ENCODE peak calls at places on chromosomes 13 and 19, in six cellular contexts. One of them, this sample, is unnamed.

GRCh38 chr13:37495046-37495445 is 103.5 kb downstream of the POSTN start:
- DNase-seq in pancreas: no peak
- DNase-seq in fibroblast of lung: no peak
- DNase-seq in A549: no peak
- DNase-seq in osteoblast: peak
- DNase-seq in tibial nerve: no peak
- DNase-seq in this sample: no peak

GRCh38 chr19:29525901-29526729 is at the start of gene VSTM2B:
- DNase-seq in pancreas: peak
- DNase-seq in fibroblast of lung: no peak
- DNase-seq in A549: no peak
- DNase-seq in osteoblast: peak
- DNase-seq in tibial nerve: no peak
- DNase-seq in this sample: no peak

GRCh38 chr19:48393559-48394330 is at the start of gene GRIN2D:
- DNase-seq in pancreas: peak
- DNase-seq in fibroblast of lung: peak
- DNase-seq in A549: peak
- DNase-seq in osteoblast: peak
- DNase-seq in tibial nerve: no peak
- DNase-seq in this sample: no peak

GRCh38 chr13:107462501-107462900 is 752.8 kb downstream of the LIG4 start:
- DNase-seq in pancreas: no peak
- DNase-seq in fibroblast of lung: peak
- DNase-seq in A549: no peak
- DNase-seq in osteoblast: no peak
- DNase-seq in tibial nerve: no peak
- DNase-seq in this sample: no peak

GRCh38 chr19:58476498-58477015 is 405 bp downstream of the ZNF446 start:
- DNase-seq in pancreas: no peak
- DNase-seq in fibroblast of lung: no peak
- DNase-seq in A549: peak
- DNase-seq in osteoblast: no peak
- DNase-seq in tibial nerve: no peak
- DNase-seq in this sample: no peak

GRCh38 chr13:37417042-37417441 is 181.5 kb downstream of the POSTN start:
- DNase-seq in pancreas: no peak
- DNase-seq in fibroblast of lung: peak
- DNase-seq in A549: no peak
- DNase-seq in osteoblast: peak
- DNase-seq in tibial nerve: no peak
- DNase-seq in this sample: no peak

GRCh38 chr13:80276371-80277289 is 64.3 kb downstream of the SPRY2 start:
- DNase-seq in pancreas: no peak
- DNase-seq in fibroblast of lung: no peak
- DNase-seq in A549: no peak
- DNase-seq in osteoblast: peak
- DNase-seq in tibial nerve: peak
- DNase-seq in this sample: peak

GRCh38 chr13:40632915-40633314 is 33.5 kb downstream of the FOXO1 start:
- DNase-seq in pancreas: no peak
- DNase-seq in fibroblast of lung: no peak
- DNase-seq in A549: no peak
- DNase-seq in osteoblast: no peak
- DNase-seq in tibial nerve: no peak
- DNase-seq in this sample: no peak

GRCh38 chr19:18065173-18065495 is 21.6 kb downstream of the IL12RB1 start:
- DNase-seq in pancreas: no peak
- DNase-seq in fibroblast of lung: no peak
- DNase-seq in A549: no peak
- DNase-seq in osteoblast: no peak
- DNase-seq in tibial nerve: no peak
- DNase-seq in this sample: no peak

GRCh38 chr19:48962029-48962848 is 2.9 kb upstream of the FTL start:
- DNase-seq in pancreas: no peak
- DNase-seq in fibroblast of lung: peak
- DNase-seq in A549: peak
- DNase-seq in osteoblast: peak
- DNase-seq in tibial nerve: peak
- DNase-seq in this sample: no peak

GRCh38 chr19:19171821-19172532 is 1.9 kb upstream of the MEF2B start:
- DNase-seq in pancreas: no peak
- DNase-seq in fibroblast of lung: peak
- DNase-seq in A549: no peak
- DNase-seq in osteoblast: peak
- DNase-seq in tibial nerve: no peak
- DNase-seq in this sample: no peak

GRCh38 chr13:92573467-92574057 is 653.0 kb upstream of the GPC6 start:
- DNase-seq in pancreas: no peak
- DNase-seq in fibroblast of lung: peak
- DNase-seq in A549: peak
- DNase-seq in osteoblast: peak
- DNase-seq in tibial nerve: no peak
- DNase-seq in this sample: no peak

GRCh38 chr19:38360351-38360750 is 14.0 kb upstream of the PSMD8 start:
- DNase-seq in pancreas: no peak
- DNase-seq in fibroblast of lung: no peak
- DNase-seq in A549: no peak
- DNase-seq in osteoblast: no peak
- DNase-seq in tibial nerve: no peak
- DNase-seq in this sample: no peak

GRCh38 chr19:38361633-38362075 is 12.7 kb upstream of the PSMD8 start:
- DNase-seq in pancreas: peak
- DNase-seq in fibroblast of lung: peak
- DNase-seq in A549: peak
- DNase-seq in osteoblast: peak
- DNase-seq in tibial nerve: peak
- DNase-seq in this sample: peak

GRCh38 chr19:38362076-38362945 is 12.1 kb upstream of the PSMD8 start:
- DNase-seq in pancreas: peak
- DNase-seq in fibroblast of lung: peak
- DNase-seq in A549: peak
- DNase-seq in osteoblast: peak
- DNase-seq in tibial nerve: peak
- DNase-seq in this sample: no peak

GRCh38 chr19:38359242-38360021 is 14.9 kb upstream of the PSMD8 start:
- DNase-seq in pancreas: no peak
- DNase-seq in fibroblast of lung: no peak
- DNase-seq in A549: no peak
- DNase-seq in osteoblast: peak
- DNase-seq in tibial nerve: no peak
- DNase-seq in this sample: no peak

GRCh38 chr19:38360839-38361631 is 13.3 kb upstream of the PSMD8 start:
- DNase-seq in pancreas: no peak
- DNase-seq in fibroblast of lung: no peak
- DNase-seq in A549: no peak
- DNase-seq in osteoblast: no peak
- DNase-seq in tibial nerve: no peak
- DNase-seq in this sample: no peak
- H3K4me3 ChIP-seq in pancreas: peak
- H3K4me3 ChIP-seq in fibroblast of lung: peak
- H3K4me3 ChIP-seq in A549: peak
- H3K4me3 ChIP-seq in osteoblast: peak
- H3K4me3 ChIP-seq in tibial nerve: peak
- H3K4me3 ChIP-seq in this sample: peak

GRCh38 chr19:2329528-2329927 is 1.0 kb downstream of the SPPL2B start:
- DNase-seq in pancreas: no peak
- DNase-seq in fibroblast of lung: no peak
- DNase-seq in A549: no peak
- DNase-seq in osteoblast: no peak
- DNase-seq in tibial nerve: no peak
- DNase-seq in this sample: no peak
- H3K4me3 ChIP-seq in pancreas: peak
- H3K4me3 ChIP-seq in fibroblast of lung: peak
- H3K4me3 ChIP-seq in A549: peak
- H3K4me3 ChIP-seq in osteoblast: peak
- H3K4me3 ChIP-seq in tibial nerve: peak
- H3K4me3 ChIP-seq in this sample: peak

DNA sequence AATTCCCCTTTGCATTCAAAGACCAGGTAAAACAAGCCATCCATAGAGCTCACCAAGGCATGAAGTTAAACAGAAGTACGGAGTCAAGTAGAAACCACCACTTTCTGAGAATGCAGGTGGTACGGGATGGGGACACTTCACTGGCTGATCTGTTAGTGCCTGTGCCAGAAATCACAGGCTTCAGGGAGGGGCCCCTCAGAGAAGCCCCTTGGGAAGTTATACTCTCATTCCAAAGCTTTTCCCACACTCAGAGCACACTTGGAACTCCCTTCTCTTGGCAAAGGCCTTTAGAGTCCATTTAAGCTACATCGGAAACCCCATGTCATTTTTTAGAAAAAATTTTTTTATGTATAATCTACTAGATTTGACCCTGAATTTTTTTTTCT is 80.7 kb upstream of the WASF3 start:
- DNase-seq in pancreas: no peak
- DNase-seq in fibroblast of lung: no peak
- DNase-seq in A549: no peak
- DNase-seq in osteoblast: no peak
- DNase-seq in tibial nerve: no peak
- DNase-seq in this sample: no peak
- H3K4me3 ChIP-seq in pancreas: no peak
- H3K4me3 ChIP-seq in fibroblast of lung: no peak
- H3K4me3 ChIP-seq in A549: no peak
- H3K4me3 ChIP-seq in osteoblast: peak
- H3K4me3 ChIP-seq in tibial nerve: no peak
- H3K4me3 ChIP-seq in this sample: no peak

DNA sequence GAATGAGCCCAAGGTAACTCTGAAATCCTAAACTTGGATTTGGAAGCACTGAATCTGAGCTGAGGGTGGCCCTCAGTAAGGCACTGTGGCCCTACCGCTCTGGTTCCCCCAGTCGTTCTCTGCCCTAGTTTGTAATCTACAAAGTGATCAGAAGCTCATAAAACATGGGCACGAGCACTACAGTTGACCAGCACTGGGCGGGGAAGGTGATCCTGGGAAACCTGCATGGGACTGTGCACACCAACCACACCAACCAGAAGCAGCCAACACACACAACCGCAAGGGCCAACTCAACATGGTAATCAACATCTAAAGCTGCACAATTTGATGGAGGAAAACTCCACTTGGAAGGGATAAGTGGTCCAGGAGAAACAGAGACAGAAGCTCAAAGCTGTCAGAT is 22.9 kb downstream of the SLC7A1 start:
- DNase-seq in pancreas: no peak
- DNase-seq in fibroblast of lung: no peak
- DNase-seq in A549: no peak
- DNase-seq in osteoblast: no peak
- DNase-seq in tibial nerve: no peak
- DNase-seq in this sample: no peak
- H3K4me3 ChIP-seq in pancreas: no peak
- H3K4me3 ChIP-seq in fibroblast of lung: no peak
- H3K4me3 ChIP-seq in A549: no peak
- H3K4me3 ChIP-seq in osteoblast: no peak
- H3K4me3 ChIP-seq in tibial nerve: no peak
- H3K4me3 ChIP-seq in this sample: no peak

DNA sequence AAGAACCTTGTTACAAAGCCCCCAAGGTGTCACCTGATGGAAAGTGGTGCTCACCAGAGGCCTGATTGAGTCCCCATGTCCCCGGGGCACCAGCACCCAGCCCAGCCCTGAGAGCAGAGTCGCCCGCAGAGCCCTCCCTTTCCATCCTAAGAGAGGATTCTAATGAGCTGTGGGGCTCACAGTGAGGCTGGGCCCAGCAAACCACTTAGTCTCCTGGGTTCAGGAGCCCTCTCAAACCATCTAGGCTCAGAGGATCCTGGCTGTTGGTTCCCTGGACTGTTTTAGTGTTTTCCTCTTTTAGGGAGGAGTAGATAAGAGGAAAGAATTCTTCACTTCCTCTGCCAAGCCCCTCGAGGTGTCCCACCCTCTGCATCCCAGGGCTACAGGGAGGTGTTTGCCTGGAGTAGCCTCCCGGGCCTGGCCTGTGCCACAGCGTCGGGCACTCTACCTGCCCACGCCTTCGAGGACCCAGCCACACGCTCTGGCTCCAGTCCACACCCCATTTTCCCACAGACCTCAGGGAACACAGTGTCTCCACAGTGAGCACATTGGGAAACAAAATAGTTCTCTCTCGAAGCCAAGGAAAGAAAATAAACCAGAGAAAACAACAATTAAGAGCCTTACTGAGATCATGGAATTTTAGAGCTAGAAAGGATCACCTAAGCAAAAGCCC is 34.4 kb downstream of the DHRS12 start:
- DNase-seq in pancreas: no peak
- DNase-seq in fibroblast of lung: no peak
- DNase-seq in A549: no peak
- DNase-seq in osteoblast: peak
- DNase-seq in tibial nerve: peak
- DNase-seq in this sample: no peak
- H3K4me3 ChIP-seq in pancreas: no peak
- H3K4me3 ChIP-seq in fibroblast of lung: no peak
- H3K4me3 ChIP-seq in A549: no peak
- H3K4me3 ChIP-seq in osteoblast: no peak
- H3K4me3 ChIP-seq in tibial nerve: no peak
- H3K4me3 ChIP-seq in this sample: no peak

GRCh38 chr19:40801449-40802299 is 2.7 kb downstream of the EGLN2 start:
- DNase-seq in pancreas: no peak
- DNase-seq in fibroblast of lung: no peak
- DNase-seq in A549: no peak
- DNase-seq in osteoblast: peak
- DNase-seq in tibial nerve: no peak
- DNase-seq in this sample: no peak

GRCh38 chr19:40804783-40805242 is 5.8 kb downstream of the EGLN2 start:
- DNase-seq in pancreas: no peak
- DNase-seq in fibroblast of lung: no peak
- DNase-seq in A549: no peak
- DNase-seq in osteoblast: peak
- DNase-seq in tibial nerve: no peak
- DNase-seq in this sample: no peak

GRCh38 chr19:40803857-40804782 is 5.1 kb downstream of the EGLN2 start:
- DNase-seq in pancreas: no peak
- DNase-seq in fibroblast of lung: no peak
- DNase-seq in A549: no peak
- DNase-seq in osteoblast: peak
- DNase-seq in tibial nerve: no peak
- DNase-seq in this sample: no peak

GRCh38 chr19:40802300-40803169 is 3.5 kb downstream of the EGLN2 start:
- DNase-seq in pancreas: no peak
- DNase-seq in fibroblast of lung: no peak
- DNase-seq in A549: no peak
- DNase-seq in osteoblast: peak
- DNase-seq in tibial nerve: no peak
- DNase-seq in this sample: no peak

DNA sequence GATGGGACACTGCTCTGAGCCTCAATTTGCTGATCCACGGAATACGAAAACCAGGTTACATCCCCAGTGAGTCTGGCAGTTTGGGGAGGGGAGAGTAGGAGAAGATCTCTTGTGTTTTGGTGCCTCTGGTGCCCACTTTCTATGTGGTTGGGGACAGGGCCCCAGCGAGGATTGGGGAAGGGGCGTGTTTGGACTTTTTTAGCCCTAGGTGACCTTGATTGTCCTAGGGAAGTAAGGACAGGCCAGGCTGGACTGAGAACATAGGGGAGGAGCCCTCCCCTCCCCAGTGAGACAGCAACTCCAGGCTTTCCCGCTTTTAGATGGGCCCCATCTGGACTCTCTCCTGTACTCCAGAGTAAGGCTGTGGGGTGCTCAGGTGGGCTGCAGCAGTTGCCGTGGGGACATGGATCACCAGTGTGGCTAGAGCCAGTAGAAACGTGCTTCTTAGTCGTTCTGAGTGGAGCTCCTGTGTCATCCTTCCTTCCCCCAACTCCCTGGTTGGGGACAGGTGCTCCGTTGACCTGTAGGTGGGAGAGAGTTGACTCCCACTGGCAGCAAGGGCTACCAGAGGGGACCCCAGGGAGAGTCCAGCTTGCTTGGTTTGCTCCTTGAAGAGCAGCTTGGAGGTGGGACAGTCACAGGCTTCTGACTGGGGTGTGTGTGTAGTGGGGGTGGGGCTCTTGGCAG is 4.3 kb downstream of the EGLN2 start:
- DNase-seq in pancreas: no peak
- DNase-seq in fibroblast of lung: no peak
- DNase-seq in A549: no peak
- DNase-seq in osteoblast: peak
- DNase-seq in tibial nerve: no peak
- DNase-seq in this sample: no peak
- H3K4me3 ChIP-seq in pancreas: peak
- H3K4me3 ChIP-seq in fibroblast of lung: no peak
- H3K4me3 ChIP-seq in A549: no peak
- H3K4me3 ChIP-seq in osteoblast: no peak
- H3K4me3 ChIP-seq in tibial nerve: peak
- H3K4me3 ChIP-seq in this sample: no peak

This sample was measured in retinal pigment epithelial cell.